ENCODE peak calls at places on chromosome 6, in nine cellular contexts. Y, D, T, J, C, G, F, Q and K are unnamed samples. For H3K4me1, the result is how much of the 10 kb centered on the place peaks cover.

GRCh38 chr6:158706369-158706982 is 56.6 kb downstream of the SYTL3 start:
- DNase-seq in F (peak), G (peak), Q (peak), C (no peak), Y (no peak), D (peak), J (peak), T (peak), K (peak)

GRCh38 chr6:48061630-48062029 is 49.4 kb downstream of the PTCHD4 start:
- DNase-seq in Q (no peak), G (no peak), T (no peak), D (peak), J (no peak), C (no peak), F (no peak), Y (no peak), K (no peak)

GRCh38 chr6:118750143-118750542 is 98.8 kb upstream of the CEP85L start:
- DNase-seq in G (no peak), T (no peak), Y (no peak), J (no peak), F (no peak), D (no peak), Q (no peak), C (no peak), K (no peak)

GRCh38 chr6:73515204-73516101 is 5.4 kb downstream of the EEF1A1 start:
- DNase-seq in Y (peak), C (no peak), Q (no peak), T (peak), D (peak), F (no peak), G (peak), J (peak), K (no peak)

GRCh38 chr6:85498596-85499258 is 48.8 kb downstream of the NT5E start:
- DNase-seq in G (no peak), J (no peak), Y (peak), T (no peak), Q (no peak), F (no peak), D (peak), C (no peak), K (peak)

GRCh38 chr6:149273318-149273717 is 44.2 kb upstream of the TAB2 start:
- DNase-seq in J (peak), C (no peak), T (no peak), Y (no peak), F (peak), G (no peak), Q (no peak), D (no peak), K (no peak)

GRCh38 chr6:22940571-22941290 is 371.4 kb downstream of the HDGFL1 start:
- DNase-seq in T (no peak), G (no peak), J (no peak), D (no peak), F (no peak), C (no peak), Y (no peak), Q (no peak), K (no peak)

GRCh38 chr6:37171141-37171969 is 1.4 kb downstream of the PIM1 start:
- DNase-seq in C (peak), G (peak), F (peak), T (peak), J (peak), D (peak), Q (peak), Y (peak), K (peak)

GRCh38 chr6:28867078-28867414 is 56.7 kb downstream of the TRIM27 start:
- DNase-seq in G (no peak), D (peak), J (no peak), Q (no peak), C (no peak), Y (no peak), T (no peak), F (no peak), K (no peak)

GRCh38 chr6:76940186-76940585 is 523.1 kb downstream of the HTR1B start:
- DNase-seq in Q (no peak), J (no peak), Y (no peak), G (no peak), C (no peak), T (no peak), D (peak), F (no peak), K (no peak)

GRCh38 chr6:72643214-72643613 is 21.4 kb downstream of the KCNQ5 start:
- DNase-seq in G (no peak), C (no peak), Y (no peak), T (no peak), F (no peak), D (peak), J (no peak), Q (no peak), K (no peak)

GRCh38 chr6:16575655-16576054 is 185.6 kb downstream of the ATXN1 start:
- DNase-seq in T (no peak), Q (no peak), F (no peak), D (no peak), Y (no peak), G (no peak), J (no peak), C (no peak), K (no peak)
- H3K27ac ChIP-seq in T (no peak), Q (no peak), F (no peak), D (no peak), Y (no peak), G (no peak), J (no peak), C (no peak), K (no peak)

GRCh38 chr6:90445533-90446108 is 141.3 kb downstream of the MAP3K7 start:
- DNase-seq in G (no peak), C (no peak), F (no peak), Q (no peak), D (no peak), J (no peak), T (no peak), Y (no peak), K (no peak)

GRCh38 chr6:90436403-90436802 is 139.8 kb upstream of the BACH2 start:
- DNase-seq in F (no peak), T (no peak), D (no peak), C (no peak), G (no peak), Y (no peak), J (no peak), Q (no peak), K (no peak)

GRCh38 chr6:90442366-90442765 is 144.5 kb downstream of the MAP3K7 start:
- DNase-seq in Y (no peak), F (no peak), G (no peak), J (no peak), C (no peak), T (no peak), D (peak), Q (no peak), K (no peak)

GRCh38 chr6:90444125-90444745 is 142.6 kb downstream of the MAP3K7 start:
- DNase-seq in Y (no peak), J (no peak), F (no peak), T (no peak), D (no peak), G (no peak), Q (no peak), C (no peak), K (no peak)

GRCh38 chr6:90440586-90441338 is 144.1 kb upstream of the BACH2 start:
- DNase-seq in T (no peak), F (no peak), Y (no peak), Q (no peak), G (no peak), C (no peak), D (no peak), J (no peak), K (no peak)
- H3K4me1 ChIP-seq in T (under half), F (under half), Y (under half), Q (under half), G (under half), C (under half), D (under half), J (under half), K (under half)

GRCh38 chr6:143823463-143824006 is 19.6 kb upstream of the LTV1 start:
- DNase-seq in D (peak), F (no peak), C (no peak), Q (no peak), T (no peak), Y (no peak), J (no peak), G (no peak), K (no peak)

GRCh38 chr6:143822584-143823024 is 20.5 kb upstream of the LTV1 start:
- DNase-seq in C (no peak), F (no peak), T (no peak), D (peak), G (no peak), Y (no peak), Q (no peak), J (no peak), K (no peak)

DNA sequence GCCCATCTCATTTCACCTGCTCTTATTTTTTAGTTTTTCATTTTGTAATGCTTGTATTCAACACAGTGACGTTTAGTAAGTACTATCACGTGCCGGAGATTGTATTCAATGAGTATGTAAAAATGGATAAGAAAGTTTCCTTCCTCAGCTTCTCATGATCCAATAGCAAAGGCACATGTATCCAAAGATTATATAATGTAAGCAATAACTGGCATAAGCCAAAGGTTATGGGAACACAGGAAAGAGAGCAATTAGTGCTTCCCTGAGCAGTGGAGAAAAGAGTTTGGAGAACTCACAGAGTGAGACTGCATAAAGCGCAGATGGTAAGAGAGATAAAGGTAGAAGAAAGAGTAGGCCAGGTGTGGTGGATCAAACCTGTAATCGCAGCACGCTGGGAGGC is 21.8 kb upstream of the LTV1 start:
- DNase-seq in F (no peak), T (no peak), Y (no peak), Q (no peak), J (no peak), C (no peak), G (no peak), D (no peak), K (no peak)
- H3K27ac ChIP-seq in F (no peak), T (no peak), Y (no peak), Q (no peak), J (no peak), C (no peak), G (no peak), D (no peak), K (no peak)

DNA sequence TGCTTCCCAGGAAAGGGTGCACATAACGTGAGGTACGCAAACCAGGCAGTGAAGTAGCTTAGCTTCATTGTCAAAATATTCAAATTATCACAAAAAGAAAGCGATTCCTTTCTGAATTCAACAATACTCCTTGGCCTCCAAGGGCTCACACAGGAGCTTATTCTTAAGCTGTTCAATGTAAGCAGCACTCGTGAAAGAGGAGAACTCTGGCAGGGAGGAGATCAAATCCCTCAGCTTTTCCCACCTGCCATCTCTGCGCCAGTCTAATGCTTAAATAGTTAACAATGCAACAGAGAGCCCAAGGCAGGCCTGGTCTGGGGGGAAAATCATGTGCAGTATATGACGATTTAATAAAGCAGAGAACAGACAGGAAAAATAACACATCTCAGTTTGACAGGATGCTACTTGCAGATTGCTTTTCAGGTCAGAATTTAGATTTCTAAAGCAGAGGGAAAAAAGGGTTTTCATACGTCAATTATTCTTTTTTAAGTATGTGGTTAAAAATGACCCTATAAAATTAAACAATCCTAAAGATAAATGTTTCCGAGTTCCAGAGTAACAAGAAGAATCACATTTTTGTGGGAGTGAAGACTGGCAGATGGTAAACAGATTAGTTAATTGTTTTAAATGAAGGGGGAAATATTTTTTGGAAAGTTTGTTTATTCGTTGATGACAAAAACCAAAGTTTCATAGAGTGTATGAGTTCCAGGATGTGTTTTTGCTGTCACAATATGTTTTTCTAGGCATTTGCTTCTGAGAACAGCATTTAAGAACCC is 46.0 kb downstream of the PLAGL1 start:
- DNase-seq in Y (no peak), F (no peak), T (no peak), J (no peak), C (no peak), Q (no peak), G (no peak), D (no peak), K (no peak)
- H3K4me1 ChIP-seq in Y (under half), F (under half), T (under half), J (under half), C (under half), Q (under half), G (under half), D (under half), K (under half)

GRCh38 chr6:125872259-125872921 is 81.6 kb downstream of the NCOA7 start:
- DNase-seq in T (no peak), Y (no peak), F (no peak), G (no peak), J (no peak), C (no peak), D (no peak), Q (no peak), K (no peak)

GRCh38 chr6:125869427-125869826 is 78.7 kb downstream of the NCOA7 start:
- DNase-seq in J (no peak), D (no peak), G (no peak), Y (no peak), T (no peak), F (no peak), C (no peak), Q (no peak), K (no peak)

GRCh38 chr6:125868252-125868651 is 77.5 kb downstream of the NCOA7 start:
- DNase-seq in F (no peak), C (no peak), Q (no peak), T (no peak), G (no peak), Y (no peak), D (no peak), J (no peak), K (no peak)

GRCh38 chr6:125868996-125869395 is 78.2 kb downstream of the NCOA7 start:
- DNase-seq in Y (no peak), F (no peak), D (peak), J (no peak), C (no peak), G (no peak), Q (peak), T (no peak), K (no peak)

GRCh38 chr6:125871365-125871764 is 80.6 kb downstream of the NCOA7 start:
- DNase-seq in C (no peak), T (no peak), Q (no peak), F (no peak), D (no peak), G (no peak), Y (no peak), J (no peak), K (no peak)
- H3K27ac ChIP-seq in C (no peak), T (no peak), Q (no peak), F (no peak), D (no peak), G (no peak), Y (no peak), J (no peak), K (no peak)

GRCh38 chr6:52555531-52556228 is 21.2 kb downstream of the TRAM2 start:
- DNase-seq in J (no peak), G (no peak), Q (no peak), F (no peak), C (no peak), Y (no peak), T (no peak), D (no peak), K (no peak)
- H3K4me1 ChIP-seq in J (half or more), G (under half), Q (under half), F (under half), C (under half), Y (under half), T (under half), D (under half), K (under half)